ENCODE peak calls at places on chromosomes 6 and 20, in eight cellular contexts. F is breast epithelium, E is prostate gland, A is transverse colon, K is HCT116, Z is spleen, M is HL-60, D is suprapubic skin. J is an unnamed sample.
A peak's percentile ranks its signal among the peaks of the same experiment; 100 is the strongest.

GRCh38 chr20:41279546-41280225 is 37.8 kb downstream of the ZHX3 start:
- DNase-seq in F (no peak), E (no peak), A (no peak), K (no peak), Z (no peak), M (no peak), D (no peak), J (no peak)

GRCh38 chr6:26045939-26046368 is 41.3 kb upstream of the HFE start:
- DNase-seq in F (no peak), E (no peak), A (no peak), K (no peak), Z (no peak), M (no peak), D (no peak), J (no peak)

GRCh38 chr20:57991211-57991841 is 237.1 kb downstream of the ANKRD60 start:
- DNase-seq in F (peak; percentile 89), E (no peak), A (peak; percentile 34), K (no peak), Z (no peak), M (no peak), D (peak; percentile 86), J (no peak)

GRCh38 chr20:2468581-2469407 is 1.8 kb downstream of the SNRPB start:
- DNase-seq in F (no peak), E (no peak), A (no peak), K (no peak), Z (no peak), M (no peak), D (no peak), J (no peak)

GRCh38 chr6:2480267-2480966 is 235.0 kb upstream of the GMDS start:
- DNase-seq in F (no peak), E (no peak), A (no peak), K (no peak), Z (no peak), M (peak; percentile 78), D (no peak), J (no peak)

GRCh38 chr20:19978511-19979210 is 38.5 kb upstream of the NAA20 start:
- DNase-seq in F (peak; percentile 67), E (no peak), A (no peak), K (no peak), Z (no peak), M (no peak), D (no peak), J (no peak)

GRCh38 chr6:5149160-5149559 is 64.0 kb downstream of the PPP1R3G start:
- DNase-seq in F (no peak), E (no peak), A (no peak), K (no peak), Z (no peak), M (no peak), D (no peak), J (no peak)

GRCh38 chr6:48511382-48511781 is 400.4 kb upstream of the PTCHD4 start:
- DNase-seq in F (no peak), E (no peak), A (no peak), K (no peak), Z (no peak), M (no peak), D (no peak), J (no peak)

GRCh38 chr6:155521719-155522118 is 66.1 kb upstream of the NOX3 start:
- DNase-seq in F (no peak), E (no peak), A (no peak), K (no peak), Z (no peak), M (no peak), D (no peak), J (no peak)

GRCh38 chr6:138662474-138662873 is 111.1 kb upstream of the CCDC28A start:
- DNase-seq in F (no peak), E (no peak), A (no peak), K (no peak), Z (no peak), M (no peak), D (no peak), J (no peak)

GRCh38 chr20:17628101-17628841 is 53.8 kb downstream of the RRBP1 start:
- DNase-seq in F (no peak), E (no peak), A (no peak), K (no peak), Z (peak; percentile 63), M (no peak), D (no peak), J (no peak)

DNA sequence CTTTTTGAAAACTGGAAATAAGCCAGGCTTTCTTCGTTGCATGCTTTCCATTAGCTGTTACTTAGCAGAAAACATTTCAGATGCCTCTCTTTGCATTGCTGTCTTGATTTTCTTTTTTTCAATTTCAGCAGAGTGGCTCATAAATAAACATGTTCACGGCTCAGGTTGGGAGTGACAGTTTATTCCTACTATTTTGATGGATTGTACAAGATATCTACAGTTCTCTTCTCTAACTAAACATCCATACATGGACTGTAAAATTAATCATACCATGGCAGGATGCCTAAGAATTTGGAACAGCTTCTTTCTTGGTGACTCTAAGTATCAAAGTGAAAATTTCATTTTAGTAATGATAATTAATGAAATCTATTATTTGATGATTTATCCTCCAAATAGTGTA is 130.5 kb upstream of the EPHA7 start:
- DNase-seq in F (no peak), E (no peak), A (no peak), K (no peak), Z (no peak), M (no peak), D (no peak), J (no peak)
- TF ChIP-seq POLR2AphosphoS5 in F (no peak), E (no peak), A (no peak), K (no peak), Z (no peak), M (no peak), D (no peak), J (no peak)

GRCh38 chr6:109237986-109238329 is 142.7 kb downstream of the CEP57L1 start:
- DNase-seq in F (no peak), E (no peak), A (no peak), K (no peak), Z (no peak), M (no peak), D (no peak), J (peak; percentile 26)

GRCh38 chr6:109235639-109236038 is 140.3 kb downstream of the CEP57L1 start:
- DNase-seq in F (no peak), E (no peak), A (no peak), K (no peak), Z (no peak), M (no peak), D (no peak), J (no peak)

GRCh38 chr6:109238405-109238804 is 143.1 kb downstream of the CEP57L1 start:
- DNase-seq in F (no peak), E (no peak), A (no peak), K (no peak), Z (no peak), M (no peak), D (no peak), J (no peak)

GRCh38 chr6:109237082-109237985 is 142.0 kb downstream of the CEP57L1 start:
- DNase-seq in F (no peak), E (no peak), A (no peak), K (no peak), Z (no peak), M (peak; percentile 42), D (no peak), J (no peak)

DNA sequence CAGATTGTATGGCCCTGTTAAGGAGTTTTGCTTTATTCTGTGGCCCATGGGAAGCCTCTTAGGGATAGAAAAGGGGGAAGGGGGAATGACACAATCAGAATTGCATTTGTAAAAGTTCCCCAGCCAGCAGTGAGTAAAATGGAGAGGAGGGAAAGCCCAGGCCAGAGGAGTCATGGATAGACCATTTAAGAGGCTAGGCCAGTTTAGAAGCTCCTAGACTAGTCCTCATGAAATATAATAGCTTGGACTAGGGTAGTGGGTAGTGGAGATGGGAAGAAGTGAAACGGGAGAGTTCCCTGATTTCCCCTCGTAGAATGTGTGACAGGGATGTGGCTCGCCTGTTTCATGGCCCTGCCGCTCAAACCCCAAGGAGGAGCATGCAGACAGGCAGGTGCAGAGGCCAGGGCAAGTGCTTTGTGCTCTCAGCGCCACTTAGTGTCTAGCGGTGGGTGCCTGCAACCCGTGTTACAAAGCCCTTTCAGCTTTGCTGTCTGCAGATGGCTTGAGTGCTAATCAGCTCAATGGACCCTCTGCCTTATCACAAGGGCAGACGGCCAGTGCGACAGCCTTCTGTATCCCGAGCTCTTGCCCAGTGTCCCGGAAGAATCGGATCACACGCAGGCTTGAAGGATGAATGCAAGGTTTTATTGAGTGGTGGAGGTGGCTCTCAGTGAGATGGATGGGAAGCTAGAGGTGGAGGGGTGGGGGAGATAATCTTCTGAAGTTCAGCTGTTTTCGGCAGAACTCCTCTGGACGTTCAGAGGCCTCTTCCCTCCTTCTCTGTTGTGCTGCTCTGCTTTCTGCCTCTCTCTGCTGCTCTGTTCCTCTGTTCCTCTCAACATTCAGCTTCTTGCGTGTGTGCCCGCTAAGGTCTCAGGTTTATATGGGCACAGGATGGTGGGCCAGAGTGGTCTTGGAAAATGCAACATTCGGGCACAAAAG is 141.1 kb downstream of the CEP57L1 start:
- DNase-seq in F (no peak), E (no peak), A (peak; percentile 36), K (no peak), Z (peak; percentile 78), M (no peak), D (no peak), J (no peak)
- TF ChIP-seq CTCF in F (no peak), E (no peak), A (peak; percentile 13), K (no peak), Z (no peak), M (no peak), D (no peak), J (no peak)

DNA sequence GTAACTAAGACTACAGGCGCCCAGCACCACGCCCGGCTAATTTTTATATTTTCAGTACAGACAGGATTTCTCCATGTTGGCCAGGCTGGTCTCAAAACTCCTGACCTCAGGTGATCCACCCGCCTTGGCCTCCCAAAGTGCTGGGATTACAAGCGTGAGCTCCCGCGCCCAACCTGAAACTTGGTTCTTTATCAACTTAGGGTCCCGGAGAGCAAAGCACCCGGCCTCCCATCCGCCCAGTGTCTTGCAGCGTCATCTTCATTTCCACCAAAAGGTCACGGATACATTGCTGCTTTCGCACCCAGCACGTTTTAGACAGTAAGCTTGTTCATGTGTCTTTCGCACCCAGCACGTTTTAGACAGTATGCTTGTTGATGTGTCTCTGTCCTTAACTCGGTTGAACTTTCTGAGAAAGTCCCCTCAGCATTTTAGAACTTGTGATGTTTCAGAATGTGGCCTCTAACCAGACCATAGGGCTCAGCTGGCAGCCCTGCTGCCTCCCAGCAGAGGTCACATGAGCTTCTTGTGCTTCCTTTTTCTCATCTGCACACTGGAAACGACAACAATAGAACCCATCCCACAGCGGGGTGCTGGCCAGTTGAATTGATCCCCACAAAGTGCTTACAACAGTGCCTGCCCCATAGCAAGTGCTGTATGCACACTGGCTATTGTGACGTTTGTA is 48.8 kb downstream of the PRR18 start:
- DNase-seq in F (no peak), E (no peak), A (peak; percentile 32), K (no peak), Z (peak; percentile 82), M (peak; percentile 83), D (no peak), J (peak; percentile 72)
- TF ChIP-seq POLR2AphosphoS5 in F (no peak), E (no peak), A (no peak), K (no peak), Z (peak; percentile 21), M (no peak), D (no peak), J (no peak)

GRCh38 chr20:62516345-62516744 is 40.5 kb upstream of the GATA5 start:
- DNase-seq in F (no peak), E (no peak), A (no peak), K (no peak), Z (no peak), M (no peak), D (no peak), J (no peak)
- TF ChIP-seq CTCF in F (no peak), E (peak; percentile 15), A (peak; percentile 21), K (peak; percentile 44), Z (no peak), M (no peak), D (no peak), J (peak; percentile 23)